ENCODE peak calls at places on chromosomes 7 and 10, in ten cellular contexts. One of them, this sample, is unnamed.

GRCh38 chr10:125514206-125515162 is 168.5 kb downstream of the TEX36 start:
- DNase-seq in A549: no peak
- DNase-seq in CD8-positive, alpha-beta memory T cell: no peak
- DNase-seq in colonic mucosa: no peak
- DNase-seq in hepatocyte: peak; percentile 62
- DNase-seq in body of pancreas: no peak
- DNase-seq in cardiac muscle cell: no peak
- DNase-seq in ascending aorta: no peak
- DNase-seq in spleen: no peak
- DNase-seq in OCI-LY7: no peak
- DNase-seq in this sample: no peak

GRCh38 chr7:98831641-98832221 is 38.1 kb downstream of the TMEM130 start:
- DNase-seq in spleen: no peak
- DNase-seq in hepatocyte: no peak
- DNase-seq in cardiac muscle cell: no peak
- DNase-seq in ascending aorta: no peak
- DNase-seq in OCI-LY7: peak; percentile 25
- DNase-seq in colonic mucosa: no peak
- DNase-seq in body of pancreas: no peak
- DNase-seq in CD8-positive, alpha-beta memory T cell: peak; percentile 14
- DNase-seq in A549: no peak
- DNase-seq in this sample: no peak

GRCh38 chr7:29977926-29978652 is 11.5 kb downstream of the SCRN1 start:
- DNase-seq in hepatocyte: no peak
- DNase-seq in ascending aorta: no peak
- DNase-seq in colonic mucosa: no peak
- DNase-seq in spleen: no peak
- DNase-seq in cardiac muscle cell: peak; percentile 50
- DNase-seq in body of pancreas: peak; percentile 74
- DNase-seq in CD8-positive, alpha-beta memory T cell: no peak
- DNase-seq in OCI-LY7: peak; percentile 24
- DNase-seq in A549: peak; percentile 15
- DNase-seq in this sample: no peak

GRCh38 chr10:108956149-108956548 is 967.2 kb downstream of the XPNPEP1 start:
- DNase-seq in body of pancreas: no peak
- DNase-seq in ascending aorta: no peak
- DNase-seq in A549: no peak
- DNase-seq in CD8-positive, alpha-beta memory T cell: no peak
- DNase-seq in hepatocyte: no peak
- DNase-seq in cardiac muscle cell: no peak
- DNase-seq in spleen: no peak
- DNase-seq in colonic mucosa: no peak
- DNase-seq in OCI-LY7: no peak
- DNase-seq in this sample: no peak

GRCh38 chr10:121326905-121327304 is 271.3 kb downstream of the FGFR2 start:
- DNase-seq in spleen: no peak
- DNase-seq in A549: no peak
- DNase-seq in OCI-LY7: no peak
- DNase-seq in CD8-positive, alpha-beta memory T cell: no peak
- DNase-seq in hepatocyte: no peak
- DNase-seq in colonic mucosa: no peak
- DNase-seq in body of pancreas: no peak
- DNase-seq in ascending aorta: no peak
- DNase-seq in cardiac muscle cell: no peak
- DNase-seq in this sample: no peak

GRCh38 chr10:69335063-69335587 is 56.8 kb downstream of the HK1 start:
- DNase-seq in OCI-LY7: no peak
- DNase-seq in CD8-positive, alpha-beta memory T cell: no peak
- DNase-seq in colonic mucosa: no peak
- DNase-seq in hepatocyte: no peak
- DNase-seq in cardiac muscle cell: no peak
- DNase-seq in spleen: peak; percentile 87
- DNase-seq in ascending aorta: peak; percentile 79
- DNase-seq in body of pancreas: no peak
- DNase-seq in A549: no peak
- DNase-seq in this sample: no peak

GRCh38 chr10:119251315-119251708 is 43.9 kb downstream of the GRK5 start:
- DNase-seq in cardiac muscle cell: no peak
- DNase-seq in ascending aorta: no peak
- DNase-seq in CD8-positive, alpha-beta memory T cell: no peak
- DNase-seq in hepatocyte: peak; percentile 72
- DNase-seq in colonic mucosa: no peak
- DNase-seq in A549: no peak
- DNase-seq in OCI-LY7: no peak
- DNase-seq in spleen: peak; percentile 22
- DNase-seq in body of pancreas: no peak
- DNase-seq in this sample: no peak

GRCh38 chr7:137771679-137772078 is 75.1 kb downstream of the DGKI start:
- DNase-seq in OCI-LY7: no peak
- DNase-seq in hepatocyte: no peak
- DNase-seq in cardiac muscle cell: no peak
- DNase-seq in ascending aorta: no peak
- DNase-seq in A549: no peak
- DNase-seq in CD8-positive, alpha-beta memory T cell: no peak
- DNase-seq in colonic mucosa: no peak
- DNase-seq in spleen: no peak
- DNase-seq in body of pancreas: no peak
- DNase-seq in this sample: no peak

GRCh38 chr7:2386964-2387669 is 16.3 kb upstream of the CHST12 start:
- DNase-seq in hepatocyte: no peak
- DNase-seq in CD8-positive, alpha-beta memory T cell: no peak
- DNase-seq in OCI-LY7: no peak
- DNase-seq in ascending aorta: no peak
- DNase-seq in body of pancreas: no peak
- DNase-seq in A549: no peak
- DNase-seq in spleen: no peak
- DNase-seq in colonic mucosa: no peak
- DNase-seq in cardiac muscle cell: no peak
- DNase-seq in this sample: no peak

GRCh38 chr7:2383543-2384274 is 19.7 kb upstream of the CHST12 start:
- DNase-seq in CD8-positive, alpha-beta memory T cell: no peak
- DNase-seq in colonic mucosa: no peak
- DNase-seq in spleen: no peak
- DNase-seq in body of pancreas: no peak
- DNase-seq in hepatocyte: no peak
- DNase-seq in ascending aorta: no peak
- DNase-seq in cardiac muscle cell: no peak
- DNase-seq in OCI-LY7: no peak
- DNase-seq in A549: no peak
- DNase-seq in this sample: no peak

GRCh38 chr7:2388637-2388954 is 14.8 kb upstream of the CHST12 start:
- DNase-seq in hepatocyte: no peak
- DNase-seq in colonic mucosa: no peak
- DNase-seq in OCI-LY7: no peak
- DNase-seq in body of pancreas: no peak
- DNase-seq in cardiac muscle cell: no peak
- DNase-seq in A549: no peak
- DNase-seq in CD8-positive, alpha-beta memory T cell: no peak
- DNase-seq in spleen: no peak
- DNase-seq in ascending aorta: no peak
- DNase-seq in this sample: no peak

GRCh38 chr7:2384354-2385243 is 18.8 kb upstream of the CHST12 start:
- DNase-seq in ascending aorta: no peak
- DNase-seq in hepatocyte: no peak
- DNase-seq in A549: no peak
- DNase-seq in colonic mucosa: no peak
- DNase-seq in cardiac muscle cell: no peak
- DNase-seq in body of pancreas: no peak
- DNase-seq in OCI-LY7: no peak
- DNase-seq in spleen: no peak
- DNase-seq in CD8-positive, alpha-beta memory T cell: no peak
- DNase-seq in this sample: no peak

DNA sequence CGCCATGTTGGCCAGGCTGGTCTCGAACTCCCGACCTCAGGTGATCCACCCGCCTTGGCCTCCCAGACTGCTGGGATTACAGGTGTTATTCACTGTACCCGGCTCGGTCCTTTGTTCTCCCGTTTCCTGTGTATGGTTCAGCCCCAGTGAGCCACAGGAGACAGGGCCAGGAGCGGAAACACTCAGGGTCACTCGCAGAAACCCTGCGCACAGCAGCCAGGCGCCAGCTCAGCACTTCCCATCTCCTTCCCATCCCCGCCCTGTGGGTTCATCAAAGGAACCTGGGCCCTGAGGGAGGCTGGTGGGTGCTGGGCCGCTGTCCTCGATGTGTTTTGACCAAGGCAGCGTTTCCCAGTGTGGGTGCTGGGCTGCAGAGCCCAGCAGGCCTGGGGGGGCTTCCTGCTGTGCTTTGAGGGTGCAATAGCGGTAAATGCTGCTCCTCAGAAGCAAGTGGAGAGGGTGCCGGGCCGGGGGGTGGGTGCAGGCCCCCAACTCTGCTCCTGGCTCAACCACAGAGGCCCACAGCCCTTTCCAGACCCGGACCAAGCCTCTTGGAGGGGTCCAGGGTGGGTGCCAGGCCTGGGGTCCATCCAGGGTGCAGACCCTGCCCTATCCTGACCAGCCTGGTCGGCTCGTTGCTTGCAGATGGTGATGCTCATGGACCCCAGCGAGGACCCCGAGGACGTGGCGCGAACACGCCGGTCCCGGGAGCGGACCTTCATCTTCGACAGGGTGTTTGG is 15.3 kb upstream of the CHST12 start:
- DNase-seq in body of pancreas: no peak
- DNase-seq in ascending aorta: no peak
- DNase-seq in CD8-positive, alpha-beta memory T cell: no peak
- DNase-seq in cardiac muscle cell: no peak
- DNase-seq in OCI-LY7: no peak
- DNase-seq in hepatocyte: no peak
- DNase-seq in colonic mucosa: no peak
- DNase-seq in spleen: no peak
- DNase-seq in A549: no peak
- DNase-seq in this sample: no peak
- H3K4me1 ChIP-seq in body of pancreas: no peaks in the 10 kb centered on the region
- H3K4me1 ChIP-seq in ascending aorta: no peaks in the 10 kb centered on the region
- H3K4me1 ChIP-seq in CD8-positive, alpha-beta memory T cell: no peaks in the 10 kb centered on the region
- H3K4me1 ChIP-seq in cardiac muscle cell: peaks cover 6% of the 10 kb centered on the region
- H3K4me1 ChIP-seq in OCI-LY7: no peaks in the 10 kb centered on the region
- H3K4me1 ChIP-seq in hepatocyte: peaks cover 5% of the 10 kb centered on the region
- H3K4me1 ChIP-seq in colonic mucosa: no peaks in the 10 kb centered on the region
- H3K4me1 ChIP-seq in spleen: peaks cover 36% of the 10 kb centered on the region
- H3K4me1 ChIP-seq in A549: no peaks in the 10 kb centered on the region
- H3K4me1 ChIP-seq in this sample: no peaks in the 10 kb centered on the region

DNA sequence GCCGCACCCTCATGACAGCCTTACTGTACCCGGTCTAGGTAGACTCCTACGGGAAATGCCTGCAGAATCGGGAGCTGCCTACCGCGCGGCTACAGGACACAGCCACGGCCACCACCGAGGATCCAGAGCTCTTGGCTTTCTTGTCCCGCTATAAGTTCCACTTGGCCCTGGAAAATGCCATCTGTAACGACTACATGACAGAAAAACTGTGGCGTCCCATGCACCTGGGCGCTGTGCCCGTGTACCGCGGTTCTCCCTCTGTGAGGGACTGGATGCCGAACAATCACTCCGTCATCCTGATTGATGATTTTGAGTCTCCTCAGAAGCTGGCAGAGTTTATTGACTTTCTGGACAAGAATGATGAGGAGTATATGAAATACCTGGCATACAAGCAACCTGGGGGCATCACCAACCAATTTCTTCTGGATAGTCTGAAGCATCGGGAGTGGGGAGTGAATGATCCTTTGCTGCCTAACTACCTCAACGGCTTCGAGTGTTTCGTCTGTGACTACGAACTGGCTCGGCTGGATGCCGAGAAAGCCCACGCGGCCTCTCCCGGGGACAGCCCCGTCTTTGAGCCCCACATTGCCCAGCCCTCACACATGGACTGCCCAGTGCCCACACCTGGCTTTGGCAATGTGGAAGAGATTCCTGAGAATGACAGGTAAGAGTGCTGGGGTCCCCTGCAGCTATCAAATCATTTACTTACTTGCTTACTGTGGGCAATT is 8.5 kb upstream of the CHCHD1 start:
- DNase-seq in CD8-positive, alpha-beta memory T cell: no peak
- DNase-seq in cardiac muscle cell: peak; percentile 9
- DNase-seq in ascending aorta: no peak
- DNase-seq in OCI-LY7: peak; percentile 34
- DNase-seq in A549: no peak
- DNase-seq in hepatocyte: no peak
- DNase-seq in body of pancreas: no peak
- DNase-seq in spleen: no peak
- DNase-seq in colonic mucosa: no peak
- DNase-seq in this sample: no peak
- H3K4me1 ChIP-seq in CD8-positive, alpha-beta memory T cell: peaks cover 45% of the 10 kb centered on the region
- H3K4me1 ChIP-seq in cardiac muscle cell: peaks cover 9% of the 10 kb centered on the region
- H3K4me1 ChIP-seq in ascending aorta: peaks cover 23% of the 10 kb centered on the region
- H3K4me1 ChIP-seq in OCI-LY7: peaks cover 56% of the 10 kb centered on the region
- H3K4me1 ChIP-seq in A549: peaks cover 27% of the 10 kb centered on the region
- H3K4me1 ChIP-seq in hepatocyte: peaks cover 25% of the 10 kb centered on the region
- H3K4me1 ChIP-seq in body of pancreas: peaks cover 32% of the 10 kb centered on the region
- H3K4me1 ChIP-seq in spleen: peaks cover 89% of the 10 kb centered on the region
- H3K4me1 ChIP-seq in colonic mucosa: peaks cover 11% of the 10 kb centered on the region
- H3K4me1 ChIP-seq in this sample: peaks cover 30% of the 10 kb centered on the region

DNA sequence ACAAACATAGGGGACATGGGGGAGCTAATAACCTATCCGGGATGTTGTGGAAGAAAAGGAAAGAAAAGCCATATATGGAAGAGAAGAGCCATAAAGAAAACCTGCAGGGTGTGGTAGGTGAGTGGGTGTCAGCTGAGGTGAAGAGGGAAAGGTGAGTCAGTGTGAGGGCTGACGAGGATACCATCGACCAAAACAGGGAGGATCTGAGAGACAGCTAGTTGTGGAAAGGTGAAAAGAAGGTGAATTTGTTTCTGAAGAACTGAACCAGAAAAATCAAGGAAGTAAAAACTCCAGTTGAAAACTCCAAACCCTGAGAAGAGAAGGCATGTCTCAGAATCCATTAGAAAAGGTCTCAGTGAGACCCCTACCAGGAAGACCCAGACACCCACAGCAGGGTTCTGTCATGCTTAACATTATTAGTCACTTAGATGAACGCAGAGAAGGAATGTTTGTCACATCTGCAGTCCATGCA is 4.1 kb downstream of the BLNK start:
- DNase-seq in hepatocyte: peak; percentile 44
- DNase-seq in cardiac muscle cell: no peak
- DNase-seq in A549: no peak
- DNase-seq in spleen: no peak
- DNase-seq in body of pancreas: no peak
- DNase-seq in colonic mucosa: peak; percentile 58
- DNase-seq in ascending aorta: no peak
- DNase-seq in OCI-LY7: no peak
- DNase-seq in CD8-positive, alpha-beta memory T cell: no peak
- DNase-seq in this sample: no peak
- H3K4me1 ChIP-seq in hepatocyte: peaks cover 32% of the 10 kb centered on the region
- H3K4me1 ChIP-seq in cardiac muscle cell: peaks cover 8% of the 10 kb centered on the region
- H3K4me1 ChIP-seq in A549: no peaks in the 10 kb centered on the region
- H3K4me1 ChIP-seq in spleen: peaks cover 79% of the 10 kb centered on the region
- H3K4me1 ChIP-seq in body of pancreas: peaks cover 61% of the 10 kb centered on the region
- H3K4me1 ChIP-seq in colonic mucosa: peaks cover 7% of the 10 kb centered on the region
- H3K4me1 ChIP-seq in ascending aorta: peaks cover 18% of the 10 kb centered on the region
- H3K4me1 ChIP-seq in OCI-LY7: peaks cover 64% of the 10 kb centered on the region
- H3K4me1 ChIP-seq in CD8-positive, alpha-beta memory T cell: no peaks in the 10 kb centered on the region
- H3K4me1 ChIP-seq in this sample: no peaks in the 10 kb centered on the region

GRCh38 chr7:148772297-148773089 is 73.8 kb downstream of the CUL1 start:
- DNase-seq in ascending aorta: no peak
- DNase-seq in CD8-positive, alpha-beta memory T cell: no peak
- DNase-seq in spleen: no peak
- DNase-seq in cardiac muscle cell: no peak
- DNase-seq in colonic mucosa: no peak
- DNase-seq in hepatocyte: peak; percentile 22
- DNase-seq in OCI-LY7: no peak
- DNase-seq in body of pancreas: no peak
- DNase-seq in A549: peak; percentile 35
- DNase-seq in this sample: no peak

GRCh38 chr7:148770004-148770403 is 71.3 kb downstream of the CUL1 start:
- DNase-seq in ascending aorta: no peak
- DNase-seq in A549: no peak
- DNase-seq in spleen: no peak
- DNase-seq in colonic mucosa: no peak
- DNase-seq in hepatocyte: no peak
- DNase-seq in cardiac muscle cell: no peak
- DNase-seq in body of pancreas: no peak
- DNase-seq in CD8-positive, alpha-beta memory T cell: no peak
- DNase-seq in OCI-LY7: no peak
- DNase-seq in this sample: no peak

DNA sequence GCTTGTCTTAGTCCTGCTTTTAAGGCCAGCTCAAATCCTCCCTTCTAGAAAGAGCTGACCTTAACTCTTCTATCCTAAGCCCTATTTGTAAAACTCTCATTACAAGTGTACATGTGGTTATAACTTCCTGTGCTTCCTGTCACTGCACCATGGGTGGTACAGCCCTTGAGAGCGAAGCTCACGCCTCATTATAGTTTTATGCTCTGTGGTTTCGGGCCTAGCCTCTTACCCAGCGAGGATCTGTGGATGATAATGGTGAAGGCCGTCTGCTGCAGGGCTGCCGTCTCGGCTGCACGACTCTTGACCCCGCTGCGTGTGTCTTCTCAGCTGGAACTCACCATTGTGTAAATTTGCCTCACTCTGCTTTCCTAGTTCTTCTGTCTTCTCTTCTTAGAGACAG is 74.6 kb downstream of the CUL1 start:
- DNase-seq in colonic mucosa: no peak
- DNase-seq in ascending aorta: no peak
- DNase-seq in spleen: no peak
- DNase-seq in body of pancreas: no peak
- DNase-seq in CD8-positive, alpha-beta memory T cell: peak; percentile 10
- DNase-seq in hepatocyte: no peak
- DNase-seq in A549: no peak
- DNase-seq in cardiac muscle cell: no peak
- DNase-seq in OCI-LY7: no peak
- DNase-seq in this sample: no peak
- H3K4me1 ChIP-seq in colonic mucosa: no peaks in the 10 kb centered on the region
- H3K4me1 ChIP-seq in ascending aorta: no peaks in the 10 kb centered on the region
- H3K4me1 ChIP-seq in spleen: peaks cover 23% of the 10 kb centered on the region
- H3K4me1 ChIP-seq in body of pancreas: no peaks in the 10 kb centered on the region
- H3K4me1 ChIP-seq in CD8-positive, alpha-beta memory T cell: peaks cover 23% of the 10 kb centered on the region
- H3K4me1 ChIP-seq in hepatocyte: no peaks in the 10 kb centered on the region
- H3K4me1 ChIP-seq in A549: peaks cover 23% of the 10 kb centered on the region
- H3K4me1 ChIP-seq in cardiac muscle cell: no peaks in the 10 kb centered on the region
- H3K4me1 ChIP-seq in OCI-LY7: no peaks in the 10 kb centered on the region
- H3K4me1 ChIP-seq in this sample: peaks cover 19% of the 10 kb centered on the region

This sample was measured in naive thymus-derived CD4-positive, alpha-beta T cell.